ENCODE peak calls at places on chromosome 12, in seven cellular contexts. V is HS-27A; P is renal cortical epithelial cell; L is lower leg skin; B is substantia nigra; Z is foreskin fibroblast; U is stimulated activated effector memory CD8-positive, alpha-beta T cell treated with anti-CD3 and anti-CD28 coated beads, Interleukin-12 subunit alpha, Interleukin-12 subunit beta, amount 100 ng/mL, for 72 hours. W is an unnamed sample.

GRCh38 chr12:122738561-122738960 is 7.9 kb upstream of the HCAR1 start:
- DNase-seq in V (no peak), P (no peak), L (no peak), B (no peak), Z (no peak), U (no peak), W (no peak)

GRCh38 chr12:117803013-117803412 is 165.8 kb downstream of the KSR2 start:
- DNase-seq in V (no peak), P (peak; percentile 82), L (no peak), B (no peak), Z (no peak), U (no peak), W (no peak)

GRCh38 chr12:54182981-54183380 is 5.8 kb downstream of the SMUG1 start:
- DNase-seq in V (no peak), P (no peak), L (no peak), B (no peak), Z (no peak), U (no peak), W (no peak)

GRCh38 chr12:2902287-2902880 is 11.7 kb downstream of the TULP3 start:
- DNase-seq in V (no peak), P (no peak), L (peak; percentile 49), B (peak; percentile 49), Z (no peak), U (no peak), W (no peak)

GRCh38 chr12:52703424-52703823 is at the start of gene KRT77:
- DNase-seq in V (no peak), P (no peak), L (no peak), B (no peak), Z (no peak), U (no peak), W (no peak)

GRCh38 chr12:14886271-14886670 is 617 bp upstream of the MGP start:
- DNase-seq in V (no peak), P (no peak), L (no peak), B (no peak), Z (no peak), U (no peak), W (no peak)

GRCh38 chr12:116708826-116709756 is 28.8 kb downstream of the SPRING1 start:
- DNase-seq in V (peak; percentile 11), P (peak; percentile 20), L (peak; percentile 38), B (peak; percentile 84), Z (peak; percentile 59), U (peak; percentile 67), W (peak; percentile 46)

GRCh38 chr12:130142736-130143135 is 19.5 kb upstream of the FZD10 start:
- DNase-seq in V (no peak), P (peak; percentile 62), L (no peak), B (no peak), Z (no peak), U (no peak), W (no peak)

GRCh38 chr12:48183876-48184548 is 568 bp downstream of the CCDC184 start:
- DNase-seq in V (no peak), P (no peak), L (no peak), B (no peak), Z (no peak), U (peak; percentile 55), W (no peak)